ENCODE peak calls at places on chromosomes 7 and 10, in ten cellular contexts. W, M, I, X, G, C, V, S, N and A are unnamed samples.

GRCh38 chr10:30819306-30820190 is 190.0 kb upstream of the LYZL2 start:
- DNase-seq in I (no peak), X (no peak), V (peak; percentile 84), W (peak; percentile 50), C (no peak), S (no peak), M (no peak), N (no peak), G (no peak), A (peak; percentile 65)

GRCh38 chr7:68411742-68412141 is 1186.5 kb upstream of the AUTS2 start:
- DNase-seq in G (no peak), X (no peak), N (no peak), S (no peak), M (no peak), I (no peak), W (no peak), V (no peak), C (no peak), A (no peak)

GRCh38 chr10:130993612-130994011 is 317.9 kb downstream of the TCERG1L start:
- DNase-seq in I (peak; percentile 45), W (no peak), X (no peak), N (no peak), S (no peak), G (no peak), V (no peak), C (no peak), M (no peak), A (no peak)

GRCh38 chr10:121854809-121855445 is 72.9 kb downstream of the ATE1 start:
- DNase-seq in S (no peak), N (no peak), V (no peak), X (no peak), G (no peak), M (no peak), W (no peak), C (no peak), I (no peak), A (no peak)

GRCh38 chr7:23022258-23022745 is 8.4 kb upstream of the HYCC1 start:
- DNase-seq in X (no peak), S (no peak), V (peak; percentile 95), W (no peak), G (no peak), I (no peak), M (peak; percentile 49), N (no peak), C (no peak), A (no peak)

GRCh38 chr7:74709880-74710671 is 52.6 kb downstream of the GTF2I start:
- DNase-seq in W (no peak), G (no peak), S (no peak), C (no peak), N (no peak), V (no peak), I (no peak), X (no peak), M (no peak), A (no peak)

GRCh38 chr10:88342733-88343310 is 240.3 kb downstream of the RNLS start:
- DNase-seq in C (no peak), N (no peak), X (no peak), I (no peak), S (no peak), G (no peak), W (no peak), V (no peak), M (no peak), A (no peak)

GRCh38 chr7:96179341-96179740 is 142.6 kb downstream of the SLC25A13 start:
- DNase-seq in M (no peak), C (no peak), I (no peak), W (no peak), N (no peak), G (no peak), V (peak; percentile 22), X (no peak), S (no peak), A (no peak)

GRCh38 chr7:66505009-66505408 is 123.7 kb upstream of the KCTD7 start:
- DNase-seq in I (no peak), C (no peak), G (no peak), W (peak; percentile 68), V (no peak), X (no peak), N (no peak), S (no peak), M (no peak), A (peak; percentile 55)

GRCh38 chr7:78530351-78530750 is 731.8 kb downstream of the PHTF2 start:
- DNase-seq in G (no peak), S (peak; percentile 21), M (no peak), W (no peak), C (no peak), N (no peak), I (no peak), V (peak; percentile 64), X (no peak), A (no peak)